ENCODE peak calls at places on chromosomes 13 and 19, in six cellular contexts. Y is activated B cell treated with CpG ODN at 0.5 μM for 24 hours; D is NCI-H2107; Z is GM23338; B is hypothalamus; N is activated naive CD8-positive, alpha-beta T cell treated with anti-CD3 and anti-CD28 coated beads, Interleukin-2, amount 50 U/mL, for 24 hours. I is an unnamed sample.

GRCh38 chr13:41059466-41059865 is 1.8 kb upstream of the WBP4 start:
- DNase-seq in Y (no peak), D (no peak), Z (peak), B (no peak), N (no peak), I (no peak)

GRCh38 chr19:489418-490196 is 6.7 kb upstream of the MADCAM1 start:
- DNase-seq in Y (no peak), D (no peak), Z (peak), B (no peak), N (no peak), I (no peak)

GRCh38 chr19:42018503-42019193 is 24.6 kb upstream of the ATP1A3 start:
- DNase-seq in Y (no peak), D (no peak), Z (no peak), B (no peak), N (no peak), I (no peak)

GRCh38 chr19:48085077-48085476 is 25.5 kb downstream of the PLA2G4C start:
- DNase-seq in Y (no peak), D (no peak), Z (no peak), B (no peak), N (no peak), I (no peak)

GRCh38 chr19:38298841-38299680 is 5.0 kb upstream of the C19orf33 start:
- DNase-seq in Y (no peak), D (no peak), Z (no peak), B (no peak), N (no peak), I (no peak)

GRCh38 chr19:3186891-3187661 is 1.3 kb downstream of the NCLN start:
- DNase-seq in Y (no peak), D (no peak), Z (no peak), B (no peak), N (no peak), I (no peak)

GRCh38 chr13:94268661-94269060 is 210.8 kb downstream of the DCT start:
- DNase-seq in Y (no peak), D (no peak), Z (no peak), B (no peak), N (no peak), I (no peak)

GRCh38 chr19:802497-802887 is 5.2 kb downstream of the PTBP1 start:
- DNase-seq in Y (no peak), D (no peak), Z (peak), B (no peak), N (no peak), I (no peak)

I was measured in ovary.